ENCODE peak calls at places on chromosomes 12 and 14, in five cellular contexts. M is nephron progenitor cell, Z is testis, S is activated B cell treated with CpG ODN at 0.5 μM for 24 hours, N is heart left ventricle. H is an unnamed sample.

GRCh38 chr12:128387811-128388422 is 120.9 kb downstream of the TMEM132C start:
- DNase-seq in Z (peak; percentile 73), M (peak; percentile 80), N (peak; percentile 40), S (no peak), H (no peak)

GRCh38 chr12:85575115-85576096 is 260.8 kb downstream of the RASSF9 start:
- DNase-seq in S (no peak), M (peak; percentile 57), Z (peak; percentile 72), N (peak; percentile 33), H (no peak)

GRCh38 chr12:124914392-124915248 is at the start of gene UBC:
- DNase-seq in Z (peak; percentile 95), S (peak; percentile 91), N (peak; percentile 91), M (peak; percentile 88), H (peak; percentile 83)

GRCh38 chr14:92460916-92461579 is 52.5 kb upstream of the RIN3 start:
- DNase-seq in M (no peak), Z (peak; percentile 17), S (no peak), N (peak; percentile 44), H (no peak)

GRCh38 chr12:120849765-120850164 is 54.4 kb downstream of the SPPL3 start:
- DNase-seq in N (no peak), Z (no peak), M (no peak), S (no peak), H (no peak)

GRCh38 chr12:120012067-120012621 is 23.1 kb downstream of the BICDL1 start:
- DNase-seq in M (peak; percentile 7), S (no peak), Z (no peak), N (no peak), H (peak; percentile 64)

GRCh38 chr12:106692896-106693295 is 81.6 kb upstream of the RIC8B start:
- DNase-seq in S (no peak), M (no peak), Z (no peak), N (no peak), H (no peak)

GRCh38 chr12:118537481-118537917 is 161.1 kb downstream of the SUDS3 start:
- DNase-seq in M (no peak), Z (peak; percentile 15), N (peak; percentile 61), S (no peak), H (no peak)

GRCh38 chr12:22577667-22578066 is 33.3 kb upstream of the C2CD5 start:
- DNase-seq in N (no peak), M (no peak), Z (no peak), S (no peak), H (no peak)

GRCh38 chr14:20247651-20248246 is 8.7 kb downstream of the OR11H4 start:
- DNase-seq in M (no peak), N (no peak), Z (no peak), S (no peak), H (no peak)

GRCh38 chr12:76586764-76587395 is 27.3 kb upstream of the OSBPL8 start:
- DNase-seq in M (peak; percentile 5), Z (peak; percentile 44), S (no peak), N (no peak), H (no peak)

GRCh38 chr12:2754208-2754607 is 40.6 kb upstream of the FKBP4 start:
- DNase-seq in Z (no peak), S (no peak), M (no peak), N (no peak), H (no peak)

GRCh38 chr12:2751686-2752085 is 43.1 kb upstream of the FKBP4 start:
- DNase-seq in Z (no peak), N (no peak), S (no peak), M (no peak), H (no peak)

GRCh38 chr12:2753536-2753935 is 41.2 kb upstream of the FKBP4 start:
- DNase-seq in N (no peak), S (no peak), Z (no peak), M (no peak), H (no peak)

GRCh38 chr12:2751230-2751629 is 43.5 kb upstream of the FKBP4 start:
- DNase-seq in Z (no peak), S (no peak), N (no peak), M (no peak), H (no peak)

DNA sequence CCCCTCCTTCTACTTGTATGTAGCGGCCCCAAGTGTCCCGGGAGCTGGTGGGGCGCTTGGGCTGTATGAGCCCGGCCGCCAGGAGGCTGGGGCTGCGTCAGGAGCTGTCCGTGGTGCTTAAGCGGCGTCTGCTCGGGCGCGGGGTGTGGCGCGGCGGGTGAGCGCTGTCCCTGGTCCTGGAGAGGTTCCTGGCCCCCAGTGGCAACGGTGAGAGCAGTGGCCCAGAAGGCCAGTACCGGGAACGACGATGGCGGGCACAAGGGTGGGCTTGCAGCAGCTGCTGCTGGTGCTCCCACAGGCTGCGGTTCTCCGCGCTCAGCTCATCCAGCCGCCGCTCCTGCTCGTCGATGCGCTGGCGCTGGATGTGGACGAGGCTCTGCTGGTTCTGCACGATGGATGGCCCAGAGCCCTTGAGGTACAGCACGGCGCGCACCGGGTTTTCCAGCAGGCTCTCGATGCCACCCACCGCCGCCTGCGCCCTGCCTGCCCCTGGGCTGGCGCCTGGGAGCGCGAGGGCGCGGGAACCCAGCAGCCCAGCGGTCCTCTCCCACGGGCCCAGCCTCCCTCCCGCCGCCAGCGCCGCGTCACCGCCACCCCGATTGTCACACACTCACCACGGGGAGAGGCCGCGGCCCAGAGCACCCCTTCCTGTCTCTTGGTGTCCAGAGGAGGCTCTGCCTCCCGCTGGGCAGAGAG is 41.9 kb upstream of the FKBP4 start:
- DNase-seq in M (peak; percentile 99), S (peak; percentile 44), Z (peak; percentile 81), N (peak; percentile 73), H (peak; percentile 74)
- TF ChIP-seq CTCF in M (no peak), S (no peak), Z (no peak), N (no peak), H (no peak)

DNA sequence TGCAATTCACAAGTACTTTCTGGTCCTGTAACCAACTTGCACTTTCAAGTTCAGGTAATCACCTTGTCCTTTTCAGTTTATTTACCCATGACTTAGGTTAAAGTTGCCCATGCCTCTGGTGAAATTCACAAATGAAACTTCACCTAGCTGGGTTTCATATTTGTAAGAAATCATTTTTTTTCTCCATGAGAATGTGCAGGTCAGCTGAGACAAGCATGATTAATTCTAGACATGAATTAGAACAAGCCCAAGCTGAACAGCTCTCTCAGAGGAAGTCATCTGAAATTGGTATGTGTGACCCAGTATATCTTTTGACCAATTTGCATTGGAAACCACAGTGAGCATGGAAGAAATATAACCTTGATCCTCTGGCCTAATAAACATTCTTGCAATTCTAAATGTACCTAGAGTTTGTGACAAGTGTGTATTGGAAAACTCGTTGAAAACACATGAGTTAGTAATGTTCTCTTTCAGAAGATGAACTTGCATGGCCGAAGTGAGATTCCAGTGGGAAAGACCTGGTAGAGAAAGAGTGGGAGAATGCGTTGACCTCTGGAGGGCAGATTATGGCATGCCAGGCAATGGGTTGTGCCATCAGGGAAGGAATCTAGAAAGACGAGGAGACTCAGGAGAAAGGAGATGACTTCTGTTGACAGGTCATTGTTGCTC is 486.5 kb downstream of the ZFP36L1 start:
- DNase-seq in N (no peak), M (no peak), S (no peak), Z (no peak), H (no peak)
- TF ChIP-seq CTCF in N (no peak), M (no peak), S (no peak), Z (no peak), H (no peak)

GRCh38 chr14:86035882-86036281 is 505.9 kb downstream of the FLRT2 start:
- DNase-seq in M (peak; percentile 18), N (no peak), S (no peak), Z (peak; percentile 36), H (no peak)
- TF ChIP-seq CTCF in M (peak; percentile 47), N (no peak), S (no peak), Z (peak; percentile 20), H (no peak)

GRCh38 chr12:113373440-113373839 is 15.1 kb downstream of the PLBD2 start:
- DNase-seq in S (no peak), N (no peak), Z (no peak), M (no peak), H (no peak)
- TF ChIP-seq CTCF in S (no peak), N (no peak), Z (no peak), M (no peak), H (no peak)

DNA sequence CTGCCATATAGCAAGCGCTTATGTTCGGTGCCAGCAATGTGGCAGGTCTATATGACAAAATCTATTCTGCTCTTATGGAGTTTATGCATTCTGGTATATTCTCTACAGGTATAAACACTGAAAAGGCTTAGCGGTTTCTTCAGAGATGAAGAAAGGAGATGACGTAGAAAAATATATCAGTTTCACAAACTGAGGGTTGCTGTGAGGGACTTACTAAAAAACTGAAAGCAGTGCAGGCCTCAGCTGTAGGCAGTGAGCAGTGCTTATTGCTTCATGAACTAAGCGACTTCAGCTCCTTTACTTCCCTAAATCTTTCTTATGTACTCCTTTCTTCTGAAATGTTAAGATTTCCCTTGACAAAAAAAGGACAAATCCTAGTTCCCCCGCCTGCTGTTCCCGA is 4.5 kb downstream of the DDX47 start:
- DNase-seq in S (no peak), N (no peak), M (no peak), Z (no peak), H (no peak)
- TF ChIP-seq CTCF in S (no peak), N (no peak), M (no peak), Z (no peak), H (no peak)

GRCh38 chr12:8566525-8566924 is 25.8 kb upstream of the CLEC4E start:
- DNase-seq in N (no peak), M (no peak), Z (no peak), S (no peak), H (no peak)
- TF ChIP-seq CTCF in N (no peak), M (no peak), Z (no peak), S (no peak), H (no peak)

GRCh38 chr14:36028665-36029064 is 147.9 kb downstream of the PTCSC3 start:
- DNase-seq in N (no peak), S (no peak), M (no peak), Z (no peak), H (no peak)

GRCh38 chr14:36022765-36023415 is 153.6 kb downstream of the PTCSC3 start:
- DNase-seq in Z (no peak), N (no peak), M (no peak), S (no peak), H (no peak)

GRCh38 chr14:36027354-36027753 is 149.2 kb downstream of the PTCSC3 start:
- DNase-seq in S (no peak), N (no peak), M (no peak), Z (no peak), H (no peak)

DNA sequence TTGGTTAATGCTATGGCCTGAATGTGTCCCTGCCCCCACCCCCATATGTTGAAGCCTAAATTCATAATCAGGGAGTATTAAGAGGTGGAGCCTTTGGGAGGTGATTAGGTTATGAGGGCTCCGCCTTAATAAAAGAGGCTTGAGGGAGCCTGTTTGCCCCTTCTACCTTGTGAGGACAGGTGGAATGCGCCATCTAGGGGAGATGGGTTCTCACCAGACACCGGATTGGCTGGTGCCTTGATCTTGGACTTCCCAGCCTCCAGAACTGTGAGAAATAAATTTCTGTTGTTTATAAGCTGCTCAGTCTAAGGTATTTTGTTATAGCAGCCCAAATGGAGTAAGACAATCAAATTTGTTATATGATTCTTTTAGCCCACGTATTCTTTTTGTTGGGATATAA is 148.3 kb downstream of the PTCSC3 start:
- DNase-seq in Z (no peak), S (no peak), M (no peak), N (no peak), H (no peak)
- TF ChIP-seq CTCF in Z (no peak), S (no peak), M (no peak), N (no peak), H (no peak)

DNA sequence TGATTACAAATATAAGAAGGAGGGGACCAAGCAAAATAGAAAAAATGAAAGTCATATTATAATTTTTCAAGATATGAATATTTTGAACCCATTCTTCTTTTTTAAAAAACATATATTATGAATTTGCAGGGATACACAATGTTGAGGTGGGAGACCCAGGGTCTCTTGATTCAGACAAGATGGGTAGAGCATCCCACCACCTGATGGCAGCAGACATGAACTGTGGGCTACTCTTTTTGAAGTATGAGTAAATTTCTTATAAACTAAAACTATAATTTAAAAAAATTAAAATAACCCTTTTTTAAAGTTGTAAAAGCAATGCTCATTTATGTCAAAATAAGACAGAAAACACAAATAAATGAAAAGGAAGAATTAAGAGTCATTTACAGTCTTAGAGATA is 202.7 kb upstream of the PRICKLE1 start:
- DNase-seq in Z (no peak), S (no peak), M (no peak), N (no peak), H (no peak)
- TF ChIP-seq CTCF in Z (no peak), S (no peak), M (peak; percentile 14), N (no peak), H (no peak)